ENCODE peak calls at places on chromosomes 6 and 20, in six cellular contexts. Q is stomach, L is esophagus muscularis mucosa, T is transverse colon, U is SK-N-SH, V is A549. Z is an unnamed sample.

GRCh38 chr20:58086763-58087566 is 141.5 kb downstream of the ANKRD60 start:
- DNase-seq in Q (no peak), L (no peak), T (peak), U (peak), V (peak), Z (no peak)

GRCh38 chr6:111591370-111591900 is 14.2 kb downstream of the TRAF3IP2 start:
- DNase-seq in U (peak), V (peak), L (peak), Q (peak), T (peak), Z (peak)

GRCh38 chr20:62430871-62431447 is 3.6 kb upstream of the RBBP8NL start:
- DNase-seq in Q (no peak), L (no peak), U (no peak), V (no peak), T (no peak), Z (no peak)

GRCh38 chr6:7468382-7469081 is 72.9 kb upstream of the DSP start:
- DNase-seq in L (no peak), T (no peak), Q (no peak), V (peak), U (peak), Z (peak)

GRCh38 chr20:22546344-22546743 is 38.0 kb downstream of the FOXA2 start:
- DNase-seq in U (no peak), V (no peak), T (no peak), Q (no peak), L (no peak), Z (no peak)

GRCh38 chr20:64196831-64197418 is 32.7 kb downstream of the MYT1 start:
- DNase-seq in T (no peak), Q (no peak), L (no peak), U (no peak), V (no peak), Z (no peak)

GRCh38 chr20:8394308-8394945 is 262.4 kb downstream of the PLCB1 start:
- DNase-seq in T (no peak), Q (no peak), V (no peak), L (no peak), U (no peak), Z (no peak)

GRCh38 chr6:138266095-138266494 is 47.8 kb upstream of the PBOV1 start:
- DNase-seq in U (no peak), V (no peak), L (no peak), Q (no peak), T (no peak), Z (no peak)

GRCh38 chr6:152136449-152136825 is 329.0 kb downstream of the ESR1 start:
- DNase-seq in V (peak), U (no peak), Q (no peak), L (no peak), T (no peak), Z (no peak)

GRCh38 chr6:156910938-156911337 is 133.8 kb downstream of the ARID1B start:
- DNase-seq in V (no peak), L (no peak), U (no peak), T (no peak), Q (no peak), Z (no peak)

GRCh38 chr6:32666420-32667300 is at the start of gene HLA-DQB1:
- DNase-seq in T (no peak), V (peak), U (peak), Q (no peak), L (no peak), Z (no peak)

GRCh38 chr6:110560239-110561015 is 84.0 kb upstream of the SLC22A16 start:
- DNase-seq in T (no peak), U (no peak), L (no peak), Q (no peak), V (no peak), Z (no peak)

GRCh38 chr6:27839303-27840081 is 72.7 kb downstream of the OR2B2 start:
- DNase-seq in U (peak), Q (peak), T (peak), V (peak), L (no peak), Z (peak)

GRCh38 chr20:11261533-11262000 is 587.8 kb upstream of the JAG1 start:
- DNase-seq in U (no peak), T (no peak), Q (no peak), L (no peak), V (peak), Z (no peak)

GRCh38 chr6:89508755-89509563 is 76.0 kb downstream of the ANKRD6 start:
- DNase-seq in U (no peak), V (no peak), Q (peak), L (no peak), T (no peak), Z (no peak)

GRCh38 chr20:38032585-38033329 is 499 bp downstream of the TTI1 start:
- DNase-seq in L (no peak), V (peak), T (no peak), Q (no peak), U (no peak), Z (peak)

GRCh38 chr6:122754191-122754731 is 25.3 kb upstream of the FABP7 start:
- DNase-seq in U (no peak), L (no peak), Q (no peak), T (no peak), V (no peak), Z (no peak)

GRCh38 chr6:137157601-137158000 is 15.8 kb downstream of the IL22RA2 start:
- DNase-seq in V (no peak), U (peak), Q (no peak), L (no peak), T (no peak), Z (no peak)

GRCh38 chr20:5945963-5946362 is 4.4 kb downstream of the TRMT6 start:
- DNase-seq in L (no peak), Q (no peak), T (no peak), V (peak), U (no peak), Z (no peak)

GRCh38 chr6:28880894-28881780 is 42.6 kb downstream of the TRIM27 start:
- DNase-seq in T (peak), L (no peak), Q (peak), V (peak), U (peak), Z (peak)

GRCh38 chr6:143060354-143060805 is 309 bp upstream of the AIG1 start:
- DNase-seq in U (peak), L (peak), T (peak), Q (peak), V (peak), Z (peak)

GRCh38 chr6:143060806-143061596 is at the start of gene AIG1:
- DNase-seq in T (no peak), L (no peak), Q (no peak), V (no peak), U (peak), Z (peak)

GRCh38 chr6:143063631-143064030 is 2.9 kb downstream of the AIG1 start:
- DNase-seq in V (no peak), T (no peak), Q (no peak), U (no peak), L (no peak), Z (no peak)

GRCh38 chr6:143062551-143062950 is 1.9 kb downstream of the AIG1 start:
- DNase-seq in U (no peak), Q (no peak), L (no peak), V (no peak), T (no peak), Z (no peak)

DNA sequence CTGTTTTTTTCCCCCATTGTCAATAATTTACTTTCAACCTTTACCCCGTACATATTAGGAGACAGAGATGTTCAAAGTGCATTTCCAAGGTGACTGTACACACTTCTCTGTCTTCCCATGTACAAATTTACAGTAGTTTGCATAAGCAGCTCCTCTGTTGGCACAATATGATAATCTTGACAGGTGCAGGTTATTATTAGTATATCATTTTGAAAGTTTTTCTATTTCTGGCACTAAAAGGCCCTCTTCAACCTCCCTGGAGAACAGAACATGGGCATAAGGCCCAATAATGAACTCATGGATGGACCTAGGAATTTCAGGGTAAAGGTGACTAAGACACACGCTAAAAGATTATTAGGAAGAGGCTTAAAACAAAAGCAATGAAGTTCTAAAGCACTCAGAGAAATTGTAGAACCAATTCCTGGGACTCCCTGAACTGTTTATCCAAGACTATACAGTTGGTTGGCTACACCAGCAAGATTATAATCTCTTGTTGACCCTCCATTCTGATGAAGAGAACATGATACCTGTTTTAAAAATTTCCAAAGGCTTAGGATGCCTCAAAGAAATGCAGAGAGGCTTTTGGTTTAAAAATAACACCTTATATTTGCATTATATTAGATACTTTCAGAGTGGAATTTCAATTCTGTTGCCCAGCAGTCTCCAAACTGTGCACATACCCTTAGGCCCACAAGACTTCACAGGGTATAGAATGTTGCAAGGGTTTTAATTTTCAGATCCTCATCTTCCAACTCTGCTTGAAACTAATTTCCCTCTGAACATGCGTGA is 1.1 kb downstream of the AIG1 start:
- DNase-seq in U (no peak), L (no peak), V (no peak), T (no peak), Q (no peak), Z (no peak)
- H3K4me3 ChIP-seq in U (peak), L (peak), V (peak), T (no peak), Q (peak), Z (no peak)

GRCh38 chr6:19838442-19839236 is 1.5 kb downstream of the ID4 start:
- DNase-seq in L (no peak), U (peak), V (peak), T (peak), Q (peak), Z (peak)
- TF ChIP-seq EP300 in L (no peak), U (no peak), V (no peak), T (no peak), Q (no peak), Z (no peak)

GRCh38 chr20:40692240-40693011 is 3.4 kb upstream of the MAFB start:
- DNase-seq in Q (no peak), T (no peak), L (no peak), V (no peak), U (no peak), Z (no peak)

GRCh38 chr20:40689100-40689942 is at the start of gene MAFB:
- DNase-seq in Q (peak), L (peak), U (peak), V (peak), T (peak), Z (peak)

GRCh38 chr20:40691566-40692239 is 2.7 kb upstream of the MAFB start:
- DNase-seq in Q (no peak), V (no peak), U (no peak), L (no peak), T (no peak), Z (no peak)

GRCh38 chr20:40689943-40690835 is 1.2 kb upstream of the MAFB start:
- DNase-seq in Q (peak), U (peak), V (peak), L (peak), T (peak), Z (peak)

GRCh38 chr20:40690836-40691565 is 2.0 kb upstream of the MAFB start:
- DNase-seq in L (no peak), U (no peak), V (no peak), Q (no peak), T (no peak), Z (no peak)
- H3K4me3 ChIP-seq in L (peak), U (no peak), V (no peak), Q (peak), T (no peak), Z (no peak)

DNA sequence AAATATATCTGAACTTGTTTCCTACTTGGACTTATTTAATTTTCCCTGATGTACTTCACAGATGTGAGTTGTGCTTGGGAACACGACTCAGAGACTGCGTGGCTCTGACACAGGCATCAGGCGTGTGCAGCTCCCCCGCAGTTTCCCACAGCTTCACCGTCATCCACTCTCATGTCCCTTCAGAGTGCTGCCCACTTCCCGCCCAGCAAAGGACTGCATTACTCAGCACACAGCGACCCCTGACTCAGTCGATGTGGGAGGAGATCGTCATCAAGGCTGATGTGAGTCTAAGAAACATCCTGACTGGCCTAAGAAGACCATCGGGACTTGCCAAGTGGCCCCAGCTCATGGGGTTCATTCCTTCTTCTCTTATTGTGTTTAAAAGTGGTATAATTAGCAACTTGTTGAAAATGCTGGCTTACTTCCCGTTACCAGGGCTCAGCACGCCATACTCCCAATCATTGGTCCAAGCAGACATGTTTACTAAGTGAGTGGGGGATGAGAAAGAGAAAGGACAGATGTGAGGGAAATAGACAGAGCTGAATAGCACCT is 539.4 kb upstream of the JARID2 start:
- DNase-seq in U (no peak), Q (no peak), L (no peak), T (peak), V (peak), Z (peak)
- TF ChIP-seq EP300 in U (no peak), Q (peak), L (peak), T (peak), V (no peak), Z (no peak)

GRCh38 chr6:16985484-16986284 is 116.2 kb upstream of the STMND1 start:
- DNase-seq in Q (no peak), T (no peak), L (no peak), V (no peak), U (no peak), Z (no peak)
- H3K4me3 ChIP-seq in Q (no peak), T (no peak), L (peak), V (no peak), U (no peak), Z (peak)

GRCh38 chr20:13165203-13165602 is 55.9 kb upstream of the ISM1 start:
- DNase-seq in L (no peak), Q (no peak), T (no peak), U (no peak), V (no peak), Z (no peak)

GRCh38 chr20:13170771-13171170 is 50.3 kb upstream of the ISM1 start:
- DNase-seq in V (no peak), Q (no peak), T (no peak), L (no peak), U (no peak), Z (no peak)

GRCh38 chr20:13166006-13166405 is 55.1 kb upstream of the ISM1 start:
- DNase-seq in L (no peak), V (no peak), U (no peak), Q (no peak), T (no peak), Z (no peak)
- TF ChIP-seq EP300 in L (no peak), V (no peak), U (no peak), Q (no peak), T (no peak), Z (no peak)

GRCh38 chr6:1749041-1749440 is 139.3 kb downstream of the FOXC1 start:
- DNase-seq in Q (no peak), T (peak), V (no peak), U (no peak), L (no peak), Z (no peak)
- H3K4me3 ChIP-seq in Q (no peak), T (no peak), V (no peak), U (no peak), L (no peak), Z (no peak)